ENCODE peak calls at places on chromosomes 6 and 20, in ten cellular contexts. E is mesothelial cell of epicardium; D is spleen; B is AG04450; Q is midbrain; L is T-helper 1 cell; G is HCT116; O is fibroblast of pulmonary artery; J is progenitor cell of endocrine pancreas; K is central memory CD4-positive, alpha-beta T cell. C is an unnamed sample.

GRCh38 chr20:31835977-31836852 is 9.2 kb downstream of the FOXS1 start:
- DNase-seq in E (no peak), D (no peak), B (peak; percentile 74), Q (peak; percentile 43), L (no peak), G (peak; percentile 51), O (peak; percentile 90), J (no peak), K (no peak), C (no peak)

GRCh38 chr6:162019311-162019710 is 708.3 kb downstream of the PRKN start:
- DNase-seq in E (no peak), D (no peak), B (no peak), Q (no peak), L (no peak), G (no peak), O (no peak), J (no peak), K (no peak), C (no peak)

GRCh38 chr6:156718647-156719394 is 58.4 kb upstream of the ARID1B start:
- DNase-seq in E (no peak), D (no peak), B (no peak), Q (no peak), L (no peak), G (peak; percentile 69), O (peak; percentile 27), J (no peak), K (no peak), C (no peak)

GRCh38 chr6:11714116-11714797 is 64.3 kb downstream of the ADTRP start:
- DNase-seq in E (no peak), D (no peak), B (no peak), Q (no peak), L (no peak), G (no peak), O (no peak), J (no peak), K (peak; percentile 38), C (no peak)

GRCh38 chr20:51914758-51915157 is 112.4 kb upstream of the SALL4 start:
- DNase-seq in E (no peak), D (peak; percentile 81), B (no peak), Q (no peak), L (no peak), G (no peak), O (no peak), J (no peak), K (no peak), C (no peak)

GRCh38 chr20:25148181-25148981 is 47.1 kb upstream of the ENTPD6 start:
- DNase-seq in E (no peak), D (peak; percentile 80), B (no peak), Q (peak; percentile 1), L (no peak), G (no peak), O (peak; percentile 61), J (no peak), K (peak; percentile 66), C (no peak)

GRCh38 chr6:43848992-43849391 is 79.0 kb downstream of the VEGFA start:
- DNase-seq in E (no peak), D (no peak), B (no peak), Q (no peak), L (no peak), G (no peak), O (no peak), J (no peak), K (no peak), C (no peak)

GRCh38 chr6:75493400-75494064 is at the start of gene FILIP1:
- DNase-seq in E (no peak), D (no peak), B (peak; percentile 10), Q (peak; percentile 12), L (no peak), G (no peak), O (peak; percentile 79), J (no peak), K (no peak), C (no peak)

GRCh38 chr6:168122011-168122410 is 43.0 kb upstream of the FRMD1 start:
- DNase-seq in E (no peak), D (peak; percentile 54), B (no peak), Q (no peak), L (no peak), G (no peak), O (no peak), J (peak; percentile 2), K (no peak), C (no peak)

GRCh38 chr6:123380257-123380656 is 256.5 kb downstream of the TRDN start:
- DNase-seq in E (no peak), D (no peak), B (no peak), Q (peak; percentile 13), L (no peak), G (no peak), O (peak; percentile 16), J (no peak), K (no peak), C (peak; percentile 71)

GRCh38 chr20:63335711-63336110 is 25.4 kb downstream of the CHRNA4 start:
- DNase-seq in E (no peak), D (peak; percentile 49), B (no peak), Q (no peak), L (no peak), G (no peak), O (no peak), J (no peak), K (no peak), C (no peak)

C was measured in NCI-H1417 treated with DMSO at 0.1 percent for 48 hours.